ENCODE peak calls at places on chromosomes 2 and 18, in ten cellular contexts. S is fibroblast of the aortic adventitia, A is PC-3, J is thoracic aorta, Z is WERI-Rb-1, X is esophagus squamous epithelium, T is PC-9, V is psoas muscle, K is AG04450, Q is GM12878. W is an unnamed sample.
A peak's percentile ranks its signal among the peaks of the same experiment; 100 is the strongest.

GRCh38 chr2:175567435-175568061 is 386.0 kb upstream of the ATP5MC3 start:
- DNase-seq in S (no peak), A (no peak), J (no peak), Z (no peak), X (no peak), T (no peak), V (no peak), K (no peak), Q (no peak), W (no peak)

GRCh38 chr2:177433402-177433801 is 40.8 kb downstream of the AGPS start:
- DNase-seq in S (no peak), A (peak; percentile 20), J (no peak), Z (no peak), X (no peak), T (no peak), V (no peak), K (no peak), Q (no peak), W (no peak)

GRCh38 chr2:126177479-126177878 is 478.5 kb upstream of the GYPC start:
- DNase-seq in S (no peak), A (no peak), J (no peak), Z (no peak), X (no peak), T (no peak), V (no peak), K (no peak), Q (no peak), W (no peak)

GRCh38 chr2:207471261-207471660 is 58.5 kb upstream of the CREB1 start:
- DNase-seq in S (no peak), A (no peak), J (no peak), Z (no peak), X (no peak), T (no peak), V (no peak), K (no peak), Q (no peak), W (no peak)

GRCh38 chr2:42105330-42106256 is 57.8 kb downstream of the PKDCC start:
- DNase-seq in S (no peak), A (no peak), J (no peak), Z (no peak), X (peak; percentile 20), T (no peak), V (peak; percentile 66), K (no peak), Q (peak; percentile 59), W (no peak)

GRCh38 chr2:47905454-47906260 is 641 bp downstream of the FBXO11 start:
- DNase-seq in S (peak; percentile 47), A (peak; percentile 26), J (peak; percentile 14), Z (peak; percentile 77), X (peak; percentile 10), T (peak; percentile 32), V (peak; percentile 82), K (no peak), Q (no peak), W (no peak)

GRCh38 chr18:79394438-79395307 is 1.1 kb upstream of the NFATC1 start:
- DNase-seq in S (peak; percentile 73), A (peak; percentile 48), J (no peak), Z (peak; percentile 71), X (no peak), T (no peak), V (peak; percentile 71), K (no peak), Q (no peak), W (no peak)

GRCh38 chr2:167733750-167734149 is 513.6 kb downstream of the STK39 start:
- DNase-seq in S (no peak), A (no peak), J (no peak), Z (no peak), X (no peak), T (no peak), V (no peak), K (no peak), Q (no peak), W (peak; percentile 45)

GRCh38 chr2:51218057-51218456 is 186.1 kb upstream of the NRXN1 start:
- DNase-seq in S (no peak), A (peak; percentile 10), J (no peak), Z (no peak), X (no peak), T (no peak), V (no peak), K (no peak), Q (no peak), W (no peak)

GRCh38 chr2:86832334-86833096 is 29.2 kb downstream of the CD8B start:
- DNase-seq in S (no peak), A (no peak), J (no peak), Z (no peak), X (no peak), T (no peak), V (no peak), K (no peak), Q (no peak), W (no peak)

GRCh38 chr2:168912466-168913170 is 11.5 kb downstream of the G6PC2 start:
- DNase-seq in S (peak; percentile 23), A (peak; percentile 17), J (no peak), Z (no peak), X (no peak), T (no peak), V (peak; percentile 89), K (no peak), Q (no peak), W (no peak)

GRCh38 chr2:218607436-218608115 is at the start of gene PLCD4:
- DNase-seq in S (peak; percentile 83), A (peak; percentile 65), J (peak; percentile 10), Z (peak; percentile 80), X (no peak), T (peak; percentile 37), V (peak; percentile 75), K (peak; percentile 27), Q (no peak), W (no peak)
- TF ChIP-seq CTCF in S (peak; percentile 59), A (no peak), J (no peak), Z (no peak), X (no peak), T (no peak), V (no peak), K (no peak), Q (no peak), W (no peak)

GRCh38 chr2:174025271-174026121 is 60.3 kb upstream of the SP3 start:
- DNase-seq in S (peak; percentile 96), A (no peak), J (no peak), Z (no peak), X (peak; percentile 22), T (no peak), V (peak; percentile 85), K (peak; percentile 78), Q (no peak), W (no peak)

GRCh38 chr2:174024524-174025270 is 59.5 kb upstream of the SP3 start:
- DNase-seq in S (peak; percentile 91), A (peak; percentile 44), J (no peak), Z (peak; percentile 74), X (no peak), T (no peak), V (peak; percentile 91), K (no peak), Q (no peak), W (peak; percentile 75)

GRCh38 chr2:174022431-174022830 is 57.3 kb upstream of the SP3 start:
- DNase-seq in S (no peak), A (no peak), J (no peak), Z (no peak), X (no peak), T (no peak), V (no peak), K (no peak), Q (no peak), W (no peak)

GRCh38 chr2:174026122-174026845 is 61.1 kb upstream of the SP3 start:
- DNase-seq in S (peak; percentile 53), A (no peak), J (no peak), Z (no peak), X (no peak), T (peak; percentile 37), V (no peak), K (no peak), Q (no peak), W (no peak)

GRCh38 chr2:174023591-174024523 is 58.7 kb upstream of the SP3 start:
- DNase-seq in S (peak; percentile 94), A (peak; percentile 91), J (no peak), Z (peak; percentile 82), X (peak; percentile 3), T (no peak), V (peak; percentile 81), K (peak; percentile 81), Q (no peak), W (no peak)
- H3K4me3 ChIP-seq in S (no peak overlapping the region), A (no peak overlapping the region), J (peak overlapping the region; percentile 35), Z (peak overlapping the region; percentile 22), X (peak overlapping the region; percentile 40), T (no peak overlapping the region), V (peak overlapping the region; percentile 48), K (no peak overlapping the region), Q (no peak overlapping the region), W (no peak overlapping the region)

GRCh38 chr2:46091961-46092667 is 205.1 kb upstream of the EPAS1 start:
- DNase-seq in S (no peak), A (no peak), J (no peak), Z (no peak), X (no peak), T (no peak), V (no peak), K (no peak), Q (no peak), W (peak; percentile 36)

GRCh38 chr2:46086578-46087070 is 210.6 kb upstream of the EPAS1 start:
- DNase-seq in S (no peak), A (no peak), J (no peak), Z (no peak), X (no peak), T (no peak), V (no peak), K (no peak), Q (no peak), W (no peak)

GRCh38 chr2:46094689-46095088 is 202.5 kb upstream of the EPAS1 start:
- DNase-seq in S (no peak), A (no peak), J (no peak), Z (no peak), X (no peak), T (no peak), V (no peak), K (no peak), Q (no peak), W (no peak)

GRCh38 chr2:46087492-46087891 is 209.7 kb upstream of the EPAS1 start:
- DNase-seq in S (no peak), A (no peak), J (no peak), Z (no peak), X (no peak), T (no peak), V (no peak), K (no peak), Q (no peak), W (no peak)

DNA sequence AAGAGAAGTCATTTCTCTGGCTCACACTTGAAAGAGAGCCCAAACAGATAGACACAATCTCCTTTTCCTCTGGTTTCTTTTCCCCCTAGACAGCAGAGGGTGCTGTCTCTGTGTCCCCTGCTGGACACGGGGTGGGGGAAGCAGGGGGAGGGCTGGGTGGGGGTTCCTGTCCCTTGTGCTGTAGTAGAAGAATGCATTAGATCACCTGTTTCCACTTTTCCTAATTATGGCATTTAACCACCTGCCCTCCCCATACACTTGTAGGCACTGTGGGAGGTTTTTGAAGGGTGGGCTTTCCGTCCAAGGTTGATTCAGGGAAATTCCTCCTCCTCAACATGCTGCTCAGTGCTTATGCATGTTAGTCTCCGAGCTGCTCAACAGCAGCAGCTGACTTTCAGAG is 206.2 kb upstream of the EPAS1 start:
- DNase-seq in S (no peak), A (peak; percentile 17), J (no peak), Z (peak; percentile 23), X (no peak), T (no peak), V (no peak), K (no peak), Q (no peak), W (no peak)
- TF ChIP-seq CTCF in S (no peak), A (peak; percentile 32), J (no peak), Z (peak; percentile 58), X (no peak), T (peak; percentile 26), V (no peak), K (no peak), Q (no peak), W (no peak)

GRCh38 chr2:237413293-237414055 is 490 bp downstream of the COL6A3 start:
- DNase-seq in S (peak; percentile 53), A (no peak), J (no peak), Z (no peak), X (no peak), T (no peak), V (no peak), K (no peak), Q (no peak), W (no peak)
- H3K4me3 ChIP-seq in S (peak overlapping the region; percentile 96), A (no peak overlapping the region), J (peak overlapping the region; percentile 74), Z (no peak overlapping the region), X (peak overlapping the region; percentile 60), T (no peak overlapping the region), V (peak overlapping the region; percentile 59), K (peak overlapping the region; percentile 100), Q (no peak overlapping the region), W (no peak overlapping the region)